ENCODE peak calls at places on chromosomes 12 and 14, in four cellular contexts. J, B, C and R are unnamed samples.
A peak's percentile ranks its signal among the peaks of the same experiment; 100 is the strongest.

GRCh38 chr14:103847954-103848719 is 762 bp upstream of the PPP1R13B start:
- DNase-seq in C (peak; percentile 49), B (peak; percentile 29), J (no peak), R (peak; percentile 40)

GRCh38 chr14:32472512-32473472 is 143.7 kb downstream of the AKAP6 start:
- DNase-seq in C (no peak), B (no peak), J (no peak), R (peak; percentile 38)

GRCh38 chr12:12764824-12765223 is 20.6 kb upstream of the APOLD1 start:
- DNase-seq in J (no peak), C (no peak), B (no peak), R (no peak)

GRCh38 chr14:36663404-36664321 is 2.0 kb downstream of the PAX9 start:
- DNase-seq in C (no peak), J (no peak), B (no peak), R (no peak)

GRCh38 chr14:58533417-58533816 is 104.3 kb upstream of the DACT1 start:
- DNase-seq in C (peak; percentile 63), B (no peak), J (no peak), R (no peak)

GRCh38 chr14:55780156-55780946 is 200.3 kb downstream of the KTN1 start:
- DNase-seq in C (no peak), J (no peak), B (no peak), R (no peak)

GRCh38 chr12:80443974-80444666 is at the start of gene PTPRQ:
- DNase-seq in B (no peak), J (no peak), C (no peak), R (no peak)

GRCh38 chr12:27425306-27425705 is 21.2 kb upstream of the SMCO2 start:
- DNase-seq in B (no peak), C (no peak), J (no peak), R (no peak)

GRCh38 chr14:95025218-95025617 is 132.1 kb downstream of the DICER1 start:
- DNase-seq in J (no peak), B (no peak), C (no peak), R (no peak)

GRCh38 chr12:105562727-105563072 is 232.2 kb downstream of the C12orf75 start:
- DNase-seq in B (no peak), J (no peak), C (no peak), R (no peak)

GRCh38 chr12:121793501-121793835 is at the start of gene RHOF:
- DNase-seq in C (peak; percentile 83), J (no peak), B (no peak), R (no peak)

GRCh38 chr12:115667116-115667515 is 610.4 kb downstream of the MED13L start:
- DNase-seq in C (no peak), B (no peak), J (no peak), R (no peak)

GRCh38 chr12:31736472-31736871 is 7.7 kb upstream of the AMN1 start:
- DNase-seq in B (no peak), J (no peak), C (no peak), R (no peak)

GRCh38 chr12:105253882-105254513 is 18.0 kb upstream of the APPL2 start:
- DNase-seq in C (no peak), J (no peak), B (peak; percentile 18), R (peak; percentile 23)

GRCh38 chr12:106427917-106428316 is 70.4 kb downstream of the POLR3B start:
- DNase-seq in B (no peak), J (no peak), C (no peak), R (no peak)

GRCh38 chr12:10016881-10017280 is 6.5 kb downstream of the CLEC12B start:
- DNase-seq in J (no peak), C (no peak), B (peak; percentile 4), R (no peak)

GRCh38 chr14:55245657-55246268 is 25.5 kb upstream of the FBXO34 start:
- DNase-seq in B (no peak), J (no peak), C (no peak), R (peak; percentile 25)

GRCh38 chr14:25400607-25401206 is 350.8 kb upstream of the STXBP6 start:
- DNase-seq in J (peak; percentile 6), B (peak; percentile 4), C (peak; percentile 9), R (peak; percentile 70)

GRCh38 chr12:89309815-89310214 is 42.5 kb downstream of the DUSP6 start:
- DNase-seq in C (no peak), J (no peak), B (no peak), R (no peak)

GRCh38 chr12:77060883-77061240 is 4.5 kb downstream of the E2F7 start:
- DNase-seq in B (no peak), J (no peak), C (no peak), R (no peak)

GRCh38 chr12:29807125-29807524 is 23.4 kb upstream of the TMTC1 start:
- DNase-seq in B (no peak), J (no peak), C (no peak), R (peak; percentile 51)

GRCh38 chr14:86541969-86542368 is 1012.0 kb downstream of the FLRT2 start:
- DNase-seq in B (no peak), C (no peak), J (no peak), R (no peak)

GRCh38 chr14:74401504-74402241 is 24.3 kb downstream of the SYNDIG1L start:
- DNase-seq in J (no peak), C (peak; percentile 63), B (peak; percentile 14), R (no peak)

GRCh38 chr12:127810026-127810425 is 456.9 kb upstream of the TMEM132C start:
- DNase-seq in C (no peak), J (no peak), B (no peak), R (no peak)

GRCh38 chr12:119176267-119177055 is 2.3 kb upstream of the HSPB8 start:
- DNase-seq in J (no peak), B (no peak), C (no peak), R (peak; percentile 15)

GRCh38 chr12:5909560-5909959 is 35.5 kb downstream of the ANO2 start:
- DNase-seq in J (no peak), B (no peak), C (no peak), R (no peak)

GRCh38 chr14:81001447-81001846 is 46.0 kb downstream of the TSHR start:
- DNase-seq in B (no peak), J (no peak), C (no peak), R (no peak)

GRCh38 chr12:2112401-2112800 is 59.6 kb downstream of the CACNA1C start:
- DNase-seq in B (no peak), C (no peak), J (no peak), R (no peak)

GRCh38 chr12:46261658-46262057 is 7.2 kb downstream of the SLC38A1 start:
- DNase-seq in C (no peak), B (no peak), J (no peak), R (no peak)

GRCh38 chr14:92728781-92729364 is 19.6 kb downstream of the LGMN start:
- DNase-seq in J (no peak), B (no peak), C (no peak), R (no peak)

GRCh38 chr12:106415134-106415533 is 57.6 kb downstream of the POLR3B start:
- DNase-seq in J (no peak), C (no peak), B (no peak), R (no peak)

GRCh38 chr12:12088147-12088546 is 17.4 kb downstream of the BCL2L14 start:
- DNase-seq in C (no peak), J (no peak), B (no peak), R (peak; percentile 29)

GRCh38 chr12:123134265-123134664 is 16.6 kb downstream of the PITPNM2 start:
- DNase-seq in C (no peak), B (no peak), J (no peak), R (no peak)

GRCh38 chr12:88820012-88820411 is 239.7 kb upstream of the KITLG start:
- DNase-seq in C (no peak), B (no peak), J (no peak), R (no peak)

GRCh38 chr12:2960432-2960956 is 1.3 kb downstream of the TEAD4 start:
- DNase-seq in J (no peak), B (peak; percentile 16), C (no peak), R (peak; percentile 34)

GRCh38 chr14:99360774-99361595 is 89.0 kb upstream of the BCL11B start:
- DNase-seq in C (peak; percentile 46), J (no peak), B (peak; percentile 91), R (peak; percentile 6)

GRCh38 chr12:109759076-109759420 is 45.4 kb downstream of the FAM222A start:
- DNase-seq in J (no peak), C (peak; percentile 26), B (no peak), R (no peak)

GRCh38 chr14:67004521-67004920 is 184.7 kb upstream of the GARIN2 start:
- DNase-seq in J (no peak), C (no peak), B (no peak), R (no peak)

GRCh38 chr12:26124491-26125450 is at the start of gene BHLHE41:
- DNase-seq in J (peak; percentile 83), C (peak; percentile 77), B (no peak), R (no peak)
- TF ChIP-seq YY1 in J (no peak), C (no peak), B (no peak), R (no peak)

GRCh38 chr12:53179694-53180269 is 740 bp upstream of the ZNF740 start:
- DNase-seq in C (peak; percentile 53), B (peak; percentile 42), J (no peak), R (no peak)
- TF ChIP-seq YY1 in C (no peak), B (no peak), J (no peak), R (no peak)

GRCh38 chr12:113649256-113649830 is 177.7 kb upstream of the LHX5 start:
- DNase-seq in B (peak; percentile 95), C (peak; percentile 64), J (no peak), R (no peak)
- TF ChIP-seq YY1 in B (peak; percentile 57), C (no peak), J (no peak), R (no peak)

GRCh38 chr14:29865299-29865698 is 62.3 kb downstream of the PRKD1 start:
- DNase-seq in C (no peak), J (no peak), B (no peak), R (no peak)

DNA sequence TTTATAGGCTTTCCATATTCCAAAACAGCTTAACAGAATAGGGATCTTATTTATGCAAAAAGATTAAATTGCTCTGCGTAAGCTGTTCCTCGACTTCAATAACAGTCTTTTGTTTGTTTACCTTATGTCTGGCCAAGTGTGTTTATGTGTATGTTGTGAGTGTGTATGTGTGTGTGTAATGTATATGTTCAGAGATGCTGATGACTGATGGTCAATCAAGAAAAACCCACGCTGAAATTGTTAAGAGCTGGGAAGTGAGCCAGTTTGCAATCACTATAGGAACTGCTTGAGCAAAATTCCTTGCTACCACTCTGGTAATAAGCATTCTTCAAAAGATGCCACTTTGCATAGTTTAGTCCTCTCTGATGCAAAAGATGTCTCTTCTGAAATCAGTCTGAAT is 59.6 kb downstream of the PRKD1 start:
- DNase-seq in J (no peak), B (no peak), C (no peak), R (no peak)
- TF ChIP-seq YY1 in J (no peak), B (no peak), C (no peak), R (no peak)

GRCh38 chr12:129304532-129304931 is 451.3 kb downstream of the GLT1D1 start:
- DNase-seq in C (no peak), J (peak; percentile 49), B (no peak), R (no peak)
- TF ChIP-seq YY1 in C (no peak), J (no peak), B (no peak), R (no peak)

GRCh38 chr12:51592034-51592705 is 1.1 kb downstream of the SCN8A start:
- DNase-seq in C (peak; percentile 19), J (peak; percentile 25), B (no peak), R (no peak)
- TF ChIP-seq YY1 in C (peak; percentile 34), J (no peak), B (no peak), R (no peak)

GRCh38 chr12:67534671-67535070 is 113.9 kb upstream of the DYRK2 start:
- DNase-seq in J (no peak), C (no peak), B (no peak), R (no peak)
- TF ChIP-seq YY1 in J (no peak), C (no peak), B (no peak), R (no peak)